ENCODE peak calls at places on chromosome 13, in nine cellular contexts. C, S, K, W, N, H, Q, X and L are unnamed samples. For H3K36me3, the result is how much of the 10 kb centered on the place peaks cover.

GRCh38 chr13:95002968-95003813 is 290.8 kb upstream of the SOX21 start:
- DNase-seq in C (no peak), S (no peak), K (no peak), W (no peak), N (no peak), H (peak), Q (peak), X (no peak), L (no peak)

GRCh38 chr13:66887088-66887487 is 343.0 kb downstream of the PCDH9 start:
- DNase-seq in C (no peak), S (no peak), K (no peak), W (peak), N (no peak), H (no peak), Q (no peak), X (peak), L (no peak)

GRCh38 chr13:38008636-38009035 is 139.1 kb upstream of the TRPC4 start:
- DNase-seq in C (no peak), S (no peak), K (no peak), W (no peak), N (no peak), H (no peak), Q (no peak), X (no peak), L (no peak)

GRCh38 chr13:21010621-21011020 is 50.8 kb downstream of the LATS2 start:
- DNase-seq in C (no peak), S (no peak), K (peak), W (peak), N (no peak), H (no peak), Q (peak), X (peak), L (no peak)

GRCh38 chr13:29703421-29703820 is 107.9 kb upstream of the SLC7A1 start:
- DNase-seq in C (no peak), S (no peak), K (no peak), W (no peak), N (no peak), H (no peak), Q (no peak), X (no peak), L (no peak)

GRCh38 chr13:30690282-30691188 is 44.8 kb upstream of the ALOX5AP start:
- DNase-seq in C (peak), S (peak), K (peak), W (peak), N (peak), H (peak), Q (no peak), X (peak), L (peak)

GRCh38 chr13:105612541-105612940 is 922.9 kb downstream of the EFNB2 start:
- DNase-seq in C (no peak), S (no peak), K (no peak), W (no peak), N (no peak), H (no peak), Q (no peak), X (peak), L (no peak)

GRCh38 chr13:29749401-29750177 is 100.8 kb downstream of the UBL3 start:
- DNase-seq in C (no peak), S (no peak), K (no peak), W (peak), N (no peak), H (no peak), Q (no peak), X (peak), L (no peak)

GRCh38 chr13:33454844-33455256 is 169.3 kb upstream of the STARD13 start:
- DNase-seq in C (no peak), S (no peak), K (no peak), W (peak), N (no peak), H (no peak), Q (no peak), X (peak), L (no peak)

GRCh38 chr13:33455291-33455690 is 169.7 kb upstream of the STARD13 start:
- DNase-seq in C (no peak), S (no peak), K (no peak), W (no peak), N (no peak), H (no peak), Q (no peak), X (no peak), L (no peak)

GRCh38 chr13:33450956-33451709 is 165.6 kb upstream of the STARD13 start:
- DNase-seq in C (no peak), S (peak), K (no peak), W (no peak), N (no peak), H (no peak), Q (no peak), X (no peak), L (no peak)

GRCh38 chr13:33452873-33453558 is 167.5 kb upstream of the STARD13 start:
- DNase-seq in C (no peak), S (no peak), K (no peak), W (no peak), N (peak), H (no peak), Q (no peak), X (no peak), L (no peak)

GRCh38 chr13:33453911-33454310 is 168.4 kb upstream of the STARD13 start:
- DNase-seq in C (no peak), S (no peak), K (no peak), W (peak), N (no peak), H (no peak), Q (no peak), X (peak), L (no peak)
- H3K36me3 ChIP-seq in C (under half), S (under half), K (under half), W (under half), N (under half), H (under half), Q (under half), X (under half), L (under half)

DNA sequence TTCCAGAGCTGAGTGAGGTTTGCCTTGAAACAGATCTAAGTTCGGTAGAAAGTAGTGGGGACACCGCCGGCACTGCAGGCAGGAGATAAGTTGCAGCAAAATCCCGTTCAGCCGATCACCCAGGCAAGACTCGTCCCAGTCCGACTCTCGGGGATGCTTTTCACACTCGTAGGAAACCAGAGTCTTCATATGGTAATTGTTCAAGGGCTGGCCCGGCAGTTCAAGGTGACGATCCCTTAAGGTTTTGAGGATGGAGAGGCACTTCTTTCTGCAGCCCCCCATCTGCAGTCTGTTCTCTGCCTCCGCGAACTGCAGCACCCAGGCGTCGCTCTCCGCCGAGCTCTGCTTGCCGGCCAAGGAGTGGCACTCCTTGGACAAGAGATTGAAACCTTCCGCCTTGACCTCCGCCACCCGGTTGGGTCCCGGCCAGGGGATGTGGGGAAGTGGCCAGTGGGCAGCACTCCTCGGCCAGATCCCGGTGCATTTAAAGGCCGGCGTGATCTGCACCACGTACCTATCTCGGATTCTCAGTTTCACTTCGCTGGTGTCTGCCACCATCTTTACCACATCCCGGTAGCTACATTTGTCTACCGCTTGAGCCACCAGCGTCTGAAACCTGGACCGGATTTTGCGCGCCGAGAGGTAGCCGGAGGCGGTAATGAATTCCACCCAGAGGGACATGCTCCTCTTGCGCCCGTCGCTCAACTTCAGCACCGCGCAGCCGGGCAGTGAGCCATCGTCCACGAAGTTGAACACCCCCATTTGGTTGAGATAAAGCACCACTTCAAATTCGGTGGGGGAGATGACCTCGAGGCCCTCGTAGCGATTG is 1.1 kb downstream of the MAB21L1 start:
- DNase-seq in C (no peak), S (peak), K (peak), W (peak), N (no peak), H (no peak), Q (peak), X (peak), L (peak)
- H3K27ac ChIP-seq in C (peak), S (peak), K (no peak), W (no peak), N (no peak), H (no peak), Q (no peak), X (peak), L (no peak)

GRCh38 chr13:109985871-109986270 is 199.5 kb upstream of the IRS2 start:
- DNase-seq in C (no peak), S (no peak), K (no peak), W (peak), N (no peak), H (no peak), Q (no peak), X (peak), L (no peak)
- H3K36me3 ChIP-seq in C (under half), S (under half), K (under half), W (under half), N (under half), H (under half), Q (under half), X (under half), L (under half)

GRCh38 chr13:23618341-23618740 is 48.1 kb downstream of the TNFRSF19 start:
- DNase-seq in C (no peak), S (no peak), K (peak), W (peak), N (no peak), H (no peak), Q (peak), X (peak), L (no peak)

GRCh38 chr13:23616228-23616627 is 46.0 kb downstream of the TNFRSF19 start:
- DNase-seq in C (no peak), S (no peak), K (no peak), W (no peak), N (no peak), H (no peak), Q (no peak), X (no peak), L (no peak)

GRCh38 chr13:23617551-23618014 is 47.4 kb downstream of the TNFRSF19 start:
- DNase-seq in C (no peak), S (no peak), K (no peak), W (peak), N (no peak), H (no peak), Q (no peak), X (peak), L (no peak)

GRCh38 chr13:23613971-23614370 is 43.8 kb downstream of the TNFRSF19 start:
- DNase-seq in C (no peak), S (no peak), K (no peak), W (no peak), N (no peak), H (no peak), Q (no peak), X (no peak), L (no peak)

GRCh38 chr13:23615677-23616076 is 45.5 kb downstream of the TNFRSF19 start:
- DNase-seq in C (no peak), S (no peak), K (peak), W (no peak), N (no peak), H (no peak), Q (no peak), X (peak), L (no peak)
- H3K27ac ChIP-seq in C (no peak), S (no peak), K (no peak), W (no peak), N (no peak), H (no peak), Q (no peak), X (no peak), L (no peak)

DNA sequence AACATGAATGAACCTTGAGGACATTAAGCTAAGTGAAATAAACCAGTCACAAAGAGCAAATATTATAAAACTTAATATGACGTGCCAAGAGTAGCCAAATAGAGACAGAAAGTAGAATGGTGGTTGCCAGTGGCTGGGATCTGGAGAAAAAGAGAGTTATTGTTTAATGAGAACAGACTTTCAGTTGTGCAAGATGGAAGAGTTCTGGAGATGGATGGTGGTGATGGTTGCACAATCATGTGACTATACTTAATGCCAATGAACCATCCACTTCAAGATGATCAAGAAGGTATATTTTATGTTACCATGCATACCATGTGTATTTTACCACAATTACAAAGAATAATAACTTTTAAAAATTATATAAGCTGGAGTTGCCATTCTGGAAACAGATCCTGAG is 65.7 kb upstream of the MTIF3 start:
- DNase-seq in C (no peak), S (no peak), K (no peak), W (no peak), N (no peak), H (no peak), Q (no peak), X (no peak), L (no peak)
- H3K36me3 ChIP-seq in C (under half), S (under half), K (under half), W (under half), N (under half), H (under half), Q (under half), X (under half), L (under half)